ENCODE peak calls at places on chromosome 9, in five cellular contexts. M, Y, L, K and E are unnamed samples. For H3K36me3 and H3K4me1, the result is how much of the 10 kb centered on the place peaks cover.

GRCh38 chr9:34465468-34465867 is 6.9 kb downstream of the DNAI1 start:
- DNase-seq in L (no peak), K (no peak), Y (no peak), M (no peak), E (no peak)

GRCh38 chr9:2107906-2108451 is 92.8 kb downstream of the SMARCA2 start:
- DNase-seq in L (peak), Y (no peak), M (no peak), K (no peak), E (no peak)

GRCh38 chr9:83535736-83536135 is 2.5 kb downstream of the FRMD3 start:
- DNase-seq in Y (no peak), L (no peak), K (no peak), M (no peak), E (no peak)

GRCh38 chr9:121895836-121896544 is 197.1 kb downstream of the TTLL11 start:
- DNase-seq in Y (no peak), M (peak), K (no peak), L (peak), E (no peak)

GRCh38 chr9:93235278-93235960 is 51.5 kb downstream of the WNK2 start:
- DNase-seq in L (no peak), K (no peak), M (no peak), Y (peak), E (no peak)

GRCh38 chr9:16928179-16928945 is 57.9 kb upstream of the BNC2 start:
- DNase-seq in L (no peak), Y (no peak), K (no peak), M (no peak), E (no peak)

GRCh38 chr9:138097501-138097991 is 220.0 kb downstream of the CACNA1B start:
- DNase-seq in L (no peak), M (no peak), K (peak), Y (no peak), E (no peak)

GRCh38 chr9:122085260-122085659 is 7.8 kb downstream of the TTLL11 start:
- DNase-seq in M (no peak), K (no peak), Y (no peak), L (no peak), E (no peak)

GRCh38 chr9:132609829-132610228 is 27.4 kb downstream of the BARHL1 start:
- DNase-seq in K (no peak), M (no peak), L (peak), Y (no peak), E (no peak)

GRCh38 chr9:130852801-130853200 is 17.7 kb downstream of the ABL1 start:
- DNase-seq in K (no peak), L (no peak), M (no peak), Y (no peak), E (no peak)

GRCh38 chr9:37407468-37407867 is 15.0 kb upstream of the GRHPR start:
- DNase-seq in Y (no peak), L (no peak), M (no peak), K (no peak), E (no peak)

GRCh38 chr9:71762900-71763653 is 5.2 kb downstream of the CEMIP2 start:
- DNase-seq in M (no peak), K (no peak), Y (no peak), L (peak), E (no peak)

GRCh38 chr9:95508242-95508967 is 8.4 kb downstream of the PTCH1 start:
- DNase-seq in Y (peak), M (no peak), L (peak), K (no peak), E (no peak)

GRCh38 chr9:115411516-115411915 is 293.6 kb upstream of the TNC start:
- DNase-seq in K (no peak), L (no peak), Y (no peak), M (no peak), E (no peak)

GRCh38 chr9:134982311-134982710 is 64.6 kb upstream of the FCN1 start:
- DNase-seq in Y (no peak), L (no peak), M (no peak), K (no peak), E (no peak)

GRCh38 chr9:109052416-109052815 is 39.1 kb upstream of the CTNNAL1 start:
- DNase-seq in M (no peak), L (peak), Y (no peak), K (no peak), E (no peak)

GRCh38 chr9:134964686-134965085 is 47.0 kb upstream of the FCN1 start:
- DNase-seq in L (no peak), Y (no peak), K (no peak), M (no peak), E (no peak)

GRCh38 chr9:33748633-33749304 is 46.6 kb upstream of the PRSS3 start:
- DNase-seq in L (no peak), Y (no peak), M (no peak), K (no peak), E (no peak)

GRCh38 chr9:129583308-129584038 is 37.4 kb downstream of the C9orf50 start:
- DNase-seq in M (no peak), L (peak), Y (no peak), K (no peak), E (no peak)

GRCh38 chr9:128917151-128917849 is 3.5 kb upstream of the PHYHD1 start:
- DNase-seq in L (peak), K (peak), Y (peak), M (peak), E (peak)

GRCh38 chr9:93207860-93208734 is 24.2 kb downstream of the WNK2 start:
- DNase-seq in Y (no peak), L (no peak), K (peak), M (no peak), E (no peak)

GRCh38 chr9:95031711-95032461 is 285.6 kb downstream of the FANCC start:
- DNase-seq in Y (no peak), L (no peak), M (no peak), K (no peak), E (no peak)

GRCh38 chr9:132783006-132783405 is 95.1 kb downstream of the AK8 start:
- DNase-seq in M (no peak), K (no peak), L (no peak), Y (no peak), E (no peak)

GRCh38 chr9:94780516-94780950 is 54.0 kb downstream of the AOPEP start:
- DNase-seq in L (no peak), K (peak), M (peak), Y (no peak), E (peak)

GRCh38 chr9:127567898-127568617 is 44.0 kb upstream of the STXBP1 start:
- DNase-seq in K (no peak), Y (no peak), L (peak), M (no peak), E (no peak)

GRCh38 chr9:131393622-131394463 is at the start of gene PRRC2B:
- DNase-seq in M (peak), K (peak), Y (peak), L (peak), E (peak)

GRCh38 chr9:6226696-6227095 is 11.1 kb downstream of the IL33 start:
- DNase-seq in L (peak), K (peak), Y (no peak), M (no peak), E (no peak)

GRCh38 chr9:14218253-14218652 is 95.7 kb downstream of the NFIB start:
- DNase-seq in Y (no peak), L (no peak), K (no peak), M (no peak), E (no peak)

GRCh38 chr9:27150758-27151431 is 41.9 kb downstream of the TEK start:
- DNase-seq in L (peak), K (no peak), M (no peak), Y (no peak), E (no peak)

GRCh38 chr9:27382989-27383388 is 86.0 kb upstream of the EQTN start:
- DNase-seq in M (no peak), Y (no peak), K (no peak), L (no peak), E (no peak)

GRCh38 chr9:79574716-79575242 is 3.0 kb downstream of the TLE4 start:
- DNase-seq in K (no peak), Y (no peak), M (no peak), L (no peak), E (no peak)

GRCh38 chr9:116317503-116317902 is 163.9 kb downstream of the PAPPA start:
- DNase-seq in K (no peak), L (no peak), M (no peak), Y (no peak), E (no peak)

GRCh38 chr9:86747711-86748110 is 199.6 kb downstream of the GAS1 start:
- DNase-seq in Y (no peak), L (no peak), K (no peak), M (no peak), E (no peak)

GRCh38 chr9:75739884-75740611 is 150.4 kb upstream of the PCSK5 start:
- DNase-seq in L (no peak), K (no peak), M (peak), Y (no peak), E (peak)

GRCh38 chr9:74499770-74500583 is 2.8 kb downstream of the RORB start:
- DNase-seq in Y (no peak), K (no peak), M (no peak), L (peak), E (no peak)

DNA sequence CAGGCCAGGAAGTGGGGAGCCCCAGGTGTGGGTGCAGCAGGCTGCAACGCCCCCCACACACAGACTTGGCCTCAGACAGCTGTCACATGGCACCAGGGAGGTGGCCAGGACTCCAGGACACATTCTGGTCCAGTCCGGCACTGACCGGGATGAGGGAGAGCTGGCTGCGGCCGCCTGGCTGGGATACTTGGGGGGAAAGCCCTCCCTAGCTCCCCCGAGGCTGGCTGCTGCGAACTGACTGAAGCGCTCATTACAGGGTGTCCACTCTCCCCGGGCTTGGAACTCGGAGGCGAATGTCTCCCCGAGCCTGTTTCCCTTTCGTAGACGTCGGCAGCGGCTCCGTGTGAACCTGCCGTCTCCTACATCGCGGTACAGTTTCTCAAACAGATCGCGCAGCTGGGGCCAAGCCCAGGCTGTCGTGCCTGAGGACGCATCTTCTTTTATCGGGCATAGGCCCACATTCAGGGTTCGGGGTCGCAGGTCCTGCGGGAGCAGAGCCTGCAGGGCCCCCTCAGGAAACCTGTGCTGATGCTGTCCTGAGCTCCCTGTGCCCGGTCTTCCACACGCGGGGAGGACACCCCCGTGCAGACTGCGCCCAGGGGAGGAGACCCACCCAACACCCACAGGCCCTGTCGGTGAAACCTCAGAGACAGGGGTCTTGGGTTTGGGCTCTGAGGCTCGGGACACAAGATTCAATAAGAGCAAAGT is 19.8 kb downstream of the NACC2 start:
- DNase-seq in M (peak), L (no peak), Y (peak), K (no peak), E (no peak)
- H3K36me3 ChIP-seq in M (under half), L (under half), Y (under half), K (under half), E (under half)

DNA sequence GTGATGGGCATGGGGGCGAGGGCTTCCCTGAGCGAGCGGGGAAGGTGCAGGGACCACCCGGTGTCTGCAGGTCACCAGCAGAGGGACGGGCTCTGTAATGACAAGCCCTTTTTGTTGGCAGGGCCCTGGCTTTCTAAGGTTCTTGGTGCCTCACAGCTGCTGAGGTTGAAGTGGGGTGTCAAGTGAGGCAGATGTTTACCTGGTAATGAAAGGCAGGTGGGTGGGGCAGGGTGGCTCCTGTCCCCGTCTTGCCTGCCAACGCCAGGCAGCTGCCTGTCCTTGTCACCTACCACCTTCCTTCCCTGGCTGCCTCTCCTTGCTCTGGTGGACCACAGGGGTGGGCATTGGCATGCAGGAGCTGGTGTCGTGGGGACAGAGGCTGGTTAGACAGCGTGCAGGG is 41.0 kb upstream of the SEMA4D start:
- DNase-seq in M (no peak), L (no peak), Y (no peak), K (no peak), E (no peak)
- H3K4me1 ChIP-seq in M (under half), L (under half), Y (under half), K (under half), E (under half)

DNA sequence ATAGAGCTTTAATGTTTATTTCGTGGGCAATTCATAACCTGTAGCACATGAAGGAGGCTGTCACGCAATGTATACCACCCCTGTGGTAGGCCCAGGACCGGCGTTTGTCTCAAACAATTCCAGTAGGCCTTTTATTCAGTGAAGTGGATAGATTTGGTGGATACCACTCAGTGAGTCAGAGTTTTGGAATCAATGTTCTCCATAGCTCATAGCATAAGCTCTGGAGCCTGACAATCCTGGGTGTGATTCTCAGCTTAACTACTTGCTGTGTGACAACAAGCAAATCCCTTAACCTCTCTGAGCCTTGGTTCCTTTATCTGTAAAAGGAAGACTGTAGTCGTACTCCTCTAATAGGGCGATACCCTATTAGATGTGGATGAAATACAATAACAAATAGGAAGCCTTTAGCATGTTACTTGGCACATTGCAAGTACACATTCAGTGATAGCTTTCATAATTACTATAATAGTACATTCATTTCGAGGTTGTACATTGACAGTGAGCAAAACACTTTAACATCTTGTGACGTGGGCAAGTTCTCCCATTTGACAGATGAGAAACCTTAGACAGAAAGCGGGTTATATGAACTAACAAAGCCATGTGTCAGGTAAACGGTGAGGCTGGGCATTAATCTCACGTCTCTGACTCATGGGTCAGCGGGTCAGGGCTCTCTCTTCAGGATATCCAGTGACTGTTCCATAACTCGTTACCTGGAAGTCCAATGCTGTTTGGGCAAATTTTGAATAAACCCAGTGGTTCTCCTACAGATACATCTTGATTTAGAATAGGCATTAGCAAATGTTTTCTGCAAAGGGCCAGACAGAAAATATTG is 130.8 kb downstream of the C9orf152 start:
- DNase-seq in Y (no peak), M (no peak), L (peak), K (no peak), E (no peak)
- H3K36me3 ChIP-seq in Y (under half), M (under half), L (under half), K (under half), E (under half)

GRCh38 chr9:98789765-98790600 is 6.4 kb downstream of the ANKS6 start:
- DNase-seq in Y (no peak), M (no peak), K (no peak), L (no peak), E (no peak)
- H3K4me1 ChIP-seq in Y (under half), M (under half), K (under half), L (under half), E (under half)

DNA sequence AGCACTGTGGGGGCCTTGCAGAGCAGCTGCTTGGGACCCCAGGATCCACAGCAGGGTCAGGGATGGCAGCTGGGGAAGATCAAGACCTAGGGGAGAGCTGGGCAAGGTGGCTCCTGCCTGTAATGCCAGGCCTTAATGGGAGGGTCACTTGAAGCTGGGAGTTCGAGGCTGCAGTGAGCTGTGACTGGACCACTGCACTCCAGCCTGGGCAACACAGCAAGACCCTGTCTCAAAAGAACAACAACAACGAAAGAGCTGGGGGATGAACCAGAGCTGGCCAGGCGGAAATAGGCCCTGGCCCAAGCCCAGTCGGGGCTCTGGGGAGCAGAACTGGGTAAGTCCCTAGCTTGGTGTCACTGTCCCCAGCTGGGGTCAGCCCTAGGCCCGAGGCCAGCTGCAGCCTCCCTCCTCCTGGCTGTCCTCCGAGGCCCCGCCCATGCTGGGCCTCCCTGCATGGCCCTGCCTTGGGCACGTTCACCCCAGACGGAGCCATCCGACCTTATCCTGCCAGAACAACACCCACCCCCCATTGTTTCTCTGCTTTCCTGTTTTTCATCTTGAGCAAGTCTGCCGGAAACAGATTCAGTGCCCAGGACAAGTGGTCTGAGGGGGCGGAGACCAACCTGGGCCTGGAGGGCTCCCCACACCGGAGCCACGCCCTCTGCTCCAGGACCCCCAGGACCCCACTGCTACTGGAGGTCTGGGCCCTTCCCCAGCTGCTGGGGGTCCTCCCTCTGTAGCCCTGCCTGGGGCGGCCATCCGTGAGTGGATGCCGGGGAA is 1.9 kb downstream of the DIPK1B start:
- DNase-seq in L (no peak), Y (no peak), K (peak), M (peak), E (no peak)
- H3K36me3 ChIP-seq in L (under half), Y (under half), K (under half), M (under half), E (under half)

GRCh38 chr9:119167876-119168275 is 201.4 kb downstream of the BRINP1 start:
- DNase-seq in M (no peak), K (no peak), Y (peak), L (no peak), E (no peak)

GRCh38 chr9:119167267-119167666 is 202.0 kb downstream of the BRINP1 start:
- DNase-seq in K (no peak), L (no peak), Y (no peak), M (no peak), E (no peak)

GRCh38 chr9:119159386-119159785 is 209.8 kb downstream of the BRINP1 start:
- DNase-seq in K (no peak), L (no peak), Y (no peak), M (no peak), E (no peak)

GRCh38 chr9:119160559-119160958 is 208.7 kb downstream of the BRINP1 start:
- DNase-seq in M (no peak), L (no peak), Y (no peak), K (no peak), E (no peak)

GRCh38 chr9:119164716-119165115 is 204.5 kb downstream of the BRINP1 start:
- DNase-seq in Y (no peak), M (no peak), K (no peak), L (no peak), E (no peak)
- H3K4me1 ChIP-seq in Y (under half), M (under half), K (under half), L (under half), E (under half)

GRCh38 chr9:120528327-120528726 is 51.6 kb downstream of the CDK5RAP2 start:
- DNase-seq in Y (no peak), L (no peak), K (no peak), M (no peak), E (no peak)

GRCh38 chr9:120524038-120524437 is 55.9 kb downstream of the CDK5RAP2 start:
- DNase-seq in L (no peak), Y (no peak), K (no peak), M (no peak), E (no peak)

GRCh38 chr9:120524852-120525251 is 55.1 kb downstream of the CDK5RAP2 start:
- DNase-seq in M (no peak), L (no peak), Y (no peak), K (no peak), E (no peak)

GRCh38 chr9:120528834-120529233 is 51.1 kb downstream of the CDK5RAP2 start:
- DNase-seq in L (no peak), M (no peak), Y (no peak), K (no peak), E (no peak)

DNA sequence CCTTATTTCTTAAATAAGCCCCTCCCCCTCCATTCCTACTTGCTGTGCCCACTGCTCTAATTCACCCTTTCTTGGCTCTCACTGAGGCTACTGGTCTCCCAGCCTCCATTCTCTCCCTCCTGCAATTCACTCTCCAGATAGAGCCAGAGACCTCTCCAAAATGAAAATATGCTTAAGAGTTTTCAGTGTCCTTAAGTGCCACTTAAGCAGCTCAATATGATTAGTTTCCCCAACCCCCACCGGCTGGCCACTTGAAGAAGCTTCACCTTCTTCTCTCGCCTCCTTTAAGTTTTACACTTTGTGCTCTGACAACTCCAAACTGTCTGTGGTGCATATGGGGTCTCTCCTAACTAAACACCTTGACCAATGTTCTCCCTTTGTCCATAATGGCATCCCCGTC is 53.5 kb downstream of the CDK5RAP2 start:
- DNase-seq in Y (no peak), M (no peak), K (no peak), L (no peak), E (no peak)
- H3K36me3 ChIP-seq in Y (under half), M (half or more), K (half or more), L (under half), E (half or more)

GRCh38 chr9:15221746-15222145 is 85.3 kb downstream of the TTC39B start:
- DNase-seq in L (no peak), M (no peak), K (no peak), Y (no peak), E (no peak)
- H3K4me1 ChIP-seq in L (under half), M (under half), K (under half), Y (under half), E (under half)